ENCODE peak calls at places on chromosomes 2 and 18, in seven cellular contexts. One of them, this sample, is unnamed.

GRCh38 chr18:9506046-9506792 is 30.9 kb downstream of the RALBP1 start:
- DNase-seq in activated T-cell treated with anti-CD3 and anti-CD28 coated beads, Interleukin-2, amount 50 U/mL, for 72 hours: no peak
- DNase-seq in GM19239: no peak
- DNase-seq in C1 segment of cervical spinal cord: no peak
- DNase-seq in SK-N-SH: no peak
- DNase-seq in activated T-helper 2 cell treated with anti-CD3 and anti-CD28 coated beads, Interferon-gamma antibody, Interleukin-2, Interleukin-4, amounts not matched to agents 10 μg/mL and 5 μg/mL and 100 μg/mL, durations not matched to agents 14 hours and 24 hours and 36 hours: no peak
- DNase-seq in HCEC 1CT: no peak
- DNase-seq in this sample: no peak

GRCh38 chr2:138713069-138713496 is 67.1 kb downstream of the NXPH2 start:
- DNase-seq in activated T-cell treated with anti-CD3 and anti-CD28 coated beads, Interleukin-2, amount 50 U/mL, for 72 hours: no peak
- DNase-seq in GM19239: no peak
- DNase-seq in C1 segment of cervical spinal cord: no peak
- DNase-seq in SK-N-SH: no peak
- DNase-seq in activated T-helper 2 cell treated with anti-CD3 and anti-CD28 coated beads, Interferon-gamma antibody, Interleukin-2, Interleukin-4, amounts not matched to agents 10 μg/mL and 5 μg/mL and 100 μg/mL, durations not matched to agents 14 hours and 24 hours and 36 hours: no peak
- DNase-seq in HCEC 1CT: no peak
- DNase-seq in this sample: no peak

GRCh38 chr18:77650799-77651385 is 401.2 kb downstream of the GALR1 start:
- DNase-seq in activated T-cell treated with anti-CD3 and anti-CD28 coated beads, Interleukin-2, amount 50 U/mL, for 72 hours: peak
- DNase-seq in GM19239: peak
- DNase-seq in C1 segment of cervical spinal cord: peak
- DNase-seq in SK-N-SH: peak
- DNase-seq in activated T-helper 2 cell treated with anti-CD3 and anti-CD28 coated beads, Interferon-gamma antibody, Interleukin-2, Interleukin-4, amounts not matched to agents 10 μg/mL and 5 μg/mL and 100 μg/mL, durations not matched to agents 14 hours and 24 hours and 36 hours: peak
- DNase-seq in HCEC 1CT: no peak
- DNase-seq in this sample: peak

GRCh38 chr2:56001992-56002391 is 78.4 kb upstream of the EFEMP1 start:
- DNase-seq in activated T-cell treated with anti-CD3 and anti-CD28 coated beads, Interleukin-2, amount 50 U/mL, for 72 hours: no peak
- DNase-seq in GM19239: no peak
- DNase-seq in C1 segment of cervical spinal cord: no peak
- DNase-seq in SK-N-SH: no peak
- DNase-seq in activated T-helper 2 cell treated with anti-CD3 and anti-CD28 coated beads, Interferon-gamma antibody, Interleukin-2, Interleukin-4, amounts not matched to agents 10 μg/mL and 5 μg/mL and 100 μg/mL, durations not matched to agents 14 hours and 24 hours and 36 hours: no peak
- DNase-seq in HCEC 1CT: peak
- DNase-seq in this sample: no peak

GRCh38 chr2:174176898-174177297 is 71.4 kb downstream of the OLA1 start:
- DNase-seq in activated T-cell treated with anti-CD3 and anti-CD28 coated beads, Interleukin-2, amount 50 U/mL, for 72 hours: no peak
- DNase-seq in GM19239: no peak
- DNase-seq in C1 segment of cervical spinal cord: no peak
- DNase-seq in SK-N-SH: no peak
- DNase-seq in activated T-helper 2 cell treated with anti-CD3 and anti-CD28 coated beads, Interferon-gamma antibody, Interleukin-2, Interleukin-4, amounts not matched to agents 10 μg/mL and 5 μg/mL and 100 μg/mL, durations not matched to agents 14 hours and 24 hours and 36 hours: no peak
- DNase-seq in HCEC 1CT: peak
- DNase-seq in this sample: no peak

GRCh38 chr2:48129256-48129950 is 223.1 kb upstream of the FBXO11 start:
- DNase-seq in activated T-cell treated with anti-CD3 and anti-CD28 coated beads, Interleukin-2, amount 50 U/mL, for 72 hours: no peak
- DNase-seq in GM19239: no peak
- DNase-seq in C1 segment of cervical spinal cord: no peak
- DNase-seq in SK-N-SH: no peak
- DNase-seq in activated T-helper 2 cell treated with anti-CD3 and anti-CD28 coated beads, Interferon-gamma antibody, Interleukin-2, Interleukin-4, amounts not matched to agents 10 μg/mL and 5 μg/mL and 100 μg/mL, durations not matched to agents 14 hours and 24 hours and 36 hours: no peak
- DNase-seq in HCEC 1CT: peak
- DNase-seq in this sample: no peak

GRCh38 chr18:80009661-80010550 is 21.5 kb upstream of the TXNL4A start:
- DNase-seq in activated T-cell treated with anti-CD3 and anti-CD28 coated beads, Interleukin-2, amount 50 U/mL, for 72 hours: no peak
- DNase-seq in GM19239: no peak
- DNase-seq in C1 segment of cervical spinal cord: no peak
- DNase-seq in SK-N-SH: no peak
- DNase-seq in activated T-helper 2 cell treated with anti-CD3 and anti-CD28 coated beads, Interferon-gamma antibody, Interleukin-2, Interleukin-4, amounts not matched to agents 10 μg/mL and 5 μg/mL and 100 μg/mL, durations not matched to agents 14 hours and 24 hours and 36 hours: no peak
- DNase-seq in HCEC 1CT: peak
- DNase-seq in this sample: no peak

GRCh38 chr18:13550446-13551304 is 175.7 kb downstream of the FAM210A start:
- DNase-seq in activated T-cell treated with anti-CD3 and anti-CD28 coated beads, Interleukin-2, amount 50 U/mL, for 72 hours: no peak
- DNase-seq in GM19239: no peak
- DNase-seq in C1 segment of cervical spinal cord: no peak
- DNase-seq in SK-N-SH: no peak
- DNase-seq in activated T-helper 2 cell treated with anti-CD3 and anti-CD28 coated beads, Interferon-gamma antibody, Interleukin-2, Interleukin-4, amounts not matched to agents 10 μg/mL and 5 μg/mL and 100 μg/mL, durations not matched to agents 14 hours and 24 hours and 36 hours: no peak
- DNase-seq in HCEC 1CT: no peak
- DNase-seq in this sample: no peak

GRCh38 chr2:109176928-109177327 is 47.9 kb downstream of the SH3RF3 start:
- DNase-seq in activated T-cell treated with anti-CD3 and anti-CD28 coated beads, Interleukin-2, amount 50 U/mL, for 72 hours: no peak
- DNase-seq in GM19239: no peak
- DNase-seq in C1 segment of cervical spinal cord: no peak
- DNase-seq in SK-N-SH: no peak
- DNase-seq in activated T-helper 2 cell treated with anti-CD3 and anti-CD28 coated beads, Interferon-gamma antibody, Interleukin-2, Interleukin-4, amounts not matched to agents 10 μg/mL and 5 μg/mL and 100 μg/mL, durations not matched to agents 14 hours and 24 hours and 36 hours: no peak
- DNase-seq in HCEC 1CT: no peak
- DNase-seq in this sample: no peak

GRCh38 chr2:908568-908967 is 42.1 kb upstream of the SNTG2 start:
- DNase-seq in activated T-cell treated with anti-CD3 and anti-CD28 coated beads, Interleukin-2, amount 50 U/mL, for 72 hours: no peak
- DNase-seq in GM19239: no peak
- DNase-seq in C1 segment of cervical spinal cord: no peak
- DNase-seq in SK-N-SH: no peak
- DNase-seq in activated T-helper 2 cell treated with anti-CD3 and anti-CD28 coated beads, Interferon-gamma antibody, Interleukin-2, Interleukin-4, amounts not matched to agents 10 μg/mL and 5 μg/mL and 100 μg/mL, durations not matched to agents 14 hours and 24 hours and 36 hours: no peak
- DNase-seq in HCEC 1CT: no peak
- DNase-seq in this sample: no peak